ENCODE peak calls at places on chromosomes 12 and 14, in five cellular contexts. Z, T, D, A and Q are unnamed samples.

GRCh38 chr12:95164656-95165055 is 52.6 kb downstream of the FGD6 start:
- DNase-seq in A (no peak), T (no peak), D (no peak), Z (no peak), Q (no peak)

GRCh38 chr14:101819251-101819990 is 57.9 kb downstream of the PPP2R5C start:
- DNase-seq in Z (no peak), T (no peak), A (no peak), D (no peak), Q (no peak)

GRCh38 chr12:44193281-44193680 is 357.4 kb downstream of the TMEM117 start:
- DNase-seq in A (peak), T (no peak), D (no peak), Z (peak), Q (no peak)

GRCh38 chr12:105267711-105268110 is 31.7 kb upstream of the APPL2 start:
- DNase-seq in T (no peak), A (no peak), D (no peak), Z (no peak), Q (no peak)

GRCh38 chr12:110639336-110640178 is 25.6 kb downstream of the TCTN1 start:
- DNase-seq in T (no peak), Z (no peak), D (no peak), A (no peak), Q (no peak)

GRCh38 chr12:77315407-77315806 is 250.0 kb upstream of the E2F7 start:
- DNase-seq in Z (no peak), T (no peak), D (no peak), A (no peak), Q (no peak)

GRCh38 chr12:88643685-88644084 is 63.4 kb upstream of the KITLG start:
- DNase-seq in Z (no peak), D (no peak), T (no peak), A (no peak), Q (no peak)

GRCh38 chr14:105120056-105120455 is 48.5 kb downstream of the JAG2 start:
- DNase-seq in D (no peak), A (no peak), Z (no peak), T (no peak), Q (no peak)

GRCh38 chr12:120262852-120263724 is 2.4 kb downstream of the PXN start:
- DNase-seq in Z (no peak), A (no peak), D (no peak), T (no peak), Q (no peak)

GRCh38 chr12:104827587-104827986 is 130.5 kb downstream of the SLC41A2 start:
- DNase-seq in T (no peak), Z (no peak), D (no peak), A (no peak), Q (no peak)

GRCh38 chr14:101476258-101476930 is 84.9 kb upstream of the DIO3 start:
- DNase-seq in T (no peak), Z (no peak), A (no peak), D (no peak), Q (no peak)

GRCh38 chr12:116599285-116600122 is 40.3 kb downstream of the MAP1LC3B2 start:
- DNase-seq in T (peak), Z (peak), A (peak), D (peak), Q (peak)

GRCh38 chr12:97006585-97006984 is 99.5 kb downstream of the NEDD1 start:
- DNase-seq in D (no peak), A (no peak), Z (no peak), T (no peak), Q (no peak)

GRCh38 chr14:31070431-31070830 is 44.3 kb upstream of the STRN3 start:
- DNase-seq in Z (no peak), D (no peak), A (no peak), T (no peak), Q (no peak)

GRCh38 chr14:37145395-37145794 is 27.0 kb downstream of the SLC25A21 start:
- DNase-seq in Z (no peak), D (no peak), A (no peak), T (no peak), Q (no peak)

GRCh38 chr12:48788852-48789775 is at the start of gene ADCY6:
- DNase-seq in D (peak), Z (no peak), T (peak), A (peak), Q (peak)

GRCh38 chr12:27542628-27543027 is 18.6 kb downstream of the PPFIBP1 start:
- DNase-seq in T (no peak), Z (no peak), D (no peak), A (no peak), Q (no peak)

GRCh38 chr14:104353921-104354701 is 215.7 kb downstream of the KIF26A start:
- DNase-seq in T (no peak), A (no peak), Z (no peak), D (no peak), Q (no peak)

GRCh38 chr12:93314177-93314497 is 63.6 kb upstream of the NUDT4 start:
- DNase-seq in T (no peak), D (no peak), A (no peak), Z (no peak), Q (no peak)

GRCh38 chr14:33475623-33476022 is 475.3 kb downstream of the EGLN3 start:
- DNase-seq in T (peak), A (peak), Z (no peak), D (peak), Q (peak)

GRCh38 chr14:50320279-50320678 is 8.2 kb downstream of the DMAC2L start:
- DNase-seq in Z (peak), T (no peak), D (no peak), A (no peak), Q (no peak)
- TF ChIP-seq SUZ12 in Z (no peak), T (no peak), D (no peak), A (no peak), Q (no peak)

GRCh38 chr12:86697916-86698315 is 441.7 kb upstream of the MGAT4C start:
- DNase-seq in T (no peak), Z (no peak), A (no peak), D (no peak), Q (no peak)

DNA sequence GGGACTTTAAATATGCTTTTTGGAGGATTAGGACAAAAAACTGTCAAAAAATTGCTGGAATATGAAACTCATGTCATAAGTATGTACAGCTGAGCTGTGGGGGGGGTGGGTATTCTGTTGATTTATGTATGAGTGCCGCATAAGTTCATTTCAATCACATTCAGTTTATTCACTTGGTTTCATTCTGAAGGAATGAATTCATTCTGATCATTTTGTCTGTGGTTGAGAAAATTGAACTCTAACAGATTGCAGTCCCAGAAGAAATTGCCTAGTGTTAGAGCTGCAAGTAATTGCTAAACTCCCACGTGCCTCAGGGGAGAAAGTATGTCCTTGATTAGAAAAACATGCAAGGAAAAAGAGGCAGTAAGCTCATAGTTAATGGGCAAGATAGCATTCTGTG is 442.4 kb upstream of the MGAT4C start:
- DNase-seq in T (no peak), Z (no peak), D (no peak), A (no peak), Q (no peak)
- TF ChIP-seq SUZ12 in T (no peak), Z (no peak), D (no peak), A (no peak), Q (no peak)

GRCh38 chr12:42587564-42588307 is 1.8 kb downstream of the PRICKLE1 start:
- DNase-seq in T (no peak), Z (no peak), D (peak), A (no peak), Q (no peak)

GRCh38 chr12:42585175-42585845 is 4.2 kb downstream of the PRICKLE1 start:
- DNase-seq in T (no peak), A (no peak), Z (no peak), D (no peak), Q (no peak)

GRCh38 chr12:42584539-42585174 is 4.9 kb downstream of the PRICKLE1 start:
- DNase-seq in Z (no peak), D (no peak), A (no peak), T (no peak), Q (no peak)

GRCh38 chr12:42586268-42586667 is 3.3 kb downstream of the PRICKLE1 start:
- DNase-seq in D (no peak), A (no peak), T (no peak), Z (no peak), Q (no peak)

DNA sequence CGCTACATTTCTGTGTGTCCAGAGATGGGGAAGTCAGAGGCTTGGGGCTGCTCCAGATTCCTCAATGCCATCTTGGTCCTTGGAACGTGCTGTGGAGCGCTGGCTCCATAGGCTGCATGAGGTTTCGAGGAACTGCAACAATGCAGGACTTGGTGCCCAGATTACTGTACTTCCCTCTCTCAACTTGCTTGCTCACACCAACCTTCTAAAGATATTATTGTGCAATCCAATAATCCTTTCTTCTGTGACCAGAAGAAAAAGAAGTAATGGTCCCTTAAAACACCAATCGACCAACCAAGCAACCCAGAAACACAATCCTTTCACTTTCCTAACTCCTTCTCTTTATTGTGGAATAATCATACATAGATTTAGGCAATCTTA is 3.7 kb downstream of the PRICKLE1 start:
- DNase-seq in D (no peak), A (no peak), Z (no peak), T (no peak), Q (no peak)
- TF ChIP-seq SUZ12 in D (no peak), A (no peak), Z (no peak), T (no peak), Q (no peak)

DNA sequence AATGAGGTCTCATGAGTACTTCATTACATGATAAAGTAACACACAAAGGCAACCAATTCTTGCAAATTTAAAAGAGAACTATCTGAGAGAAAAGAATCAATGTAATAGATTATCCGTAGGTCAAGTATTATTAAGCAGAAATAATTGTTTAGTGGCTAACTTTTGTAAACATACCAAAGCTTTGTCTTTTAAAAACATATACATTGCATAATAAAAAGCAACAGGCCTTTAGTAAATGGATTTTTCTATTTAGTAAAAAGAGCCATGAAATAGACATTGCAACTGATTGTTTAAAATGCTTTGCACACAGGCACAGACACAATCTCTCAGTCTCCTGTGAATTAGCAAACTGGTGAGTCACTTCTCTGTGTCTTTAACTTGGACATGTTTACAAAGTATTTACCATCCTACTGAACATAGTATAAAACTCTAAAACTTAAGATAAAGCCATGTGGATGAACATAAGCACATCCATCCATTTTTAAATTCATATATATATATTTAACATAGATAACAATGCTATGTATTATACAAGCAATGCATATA is 518.7 kb upstream of the MGAT4C start:
- DNase-seq in D (no peak), Z (no peak), A (no peak), T (no peak), Q (no peak)
- TF ChIP-seq SUZ12 in D (no peak), Z (no peak), A (no peak), T (no peak), Q (no peak)

DNA sequence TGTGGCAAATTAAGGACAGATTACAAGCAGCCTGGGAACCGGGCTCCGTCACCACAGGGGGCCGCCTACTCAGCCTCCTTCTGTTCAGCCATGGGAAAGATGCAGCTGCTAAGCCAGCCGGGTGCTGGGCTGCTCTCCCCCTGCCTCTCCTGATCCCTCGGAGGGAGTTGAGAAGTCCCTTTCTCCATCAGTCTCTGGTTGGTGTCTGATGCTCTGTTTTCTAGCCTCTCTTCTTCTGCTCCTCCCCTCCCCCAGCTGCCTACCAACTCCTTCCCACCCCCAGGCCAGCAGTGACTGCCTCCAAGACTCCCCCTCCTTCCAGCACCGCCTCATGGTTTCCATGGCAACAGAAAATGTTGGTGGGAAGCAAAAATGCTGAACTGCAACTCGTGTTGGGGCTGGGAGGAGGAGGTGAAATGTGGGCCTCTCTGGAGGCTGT is 486.7 kb downstream of the APAF1 start:
- DNase-seq in Z (no peak), A (peak), D (no peak), T (peak), Q (peak)
- TF ChIP-seq SUZ12 in Z (no peak), A (no peak), D (no peak), T (no peak), Q (no peak)